ENCODE peak calls at places on chromosomes 12 and 14, in seven cellular contexts. D is heart left ventricle, J is suprapubic skin, I is omental fat pad, K is cardiac fibroblast, M is upper lobe of left lung, E is WERI-Rb-1. U is an unnamed sample.

GRCh38 chr12:21656931-21657335 is 709 bp downstream of the LDHB start:
- DNase-seq in M (no peak), I (no peak), D (peak; percentile 33), K (peak; percentile 61), E (peak; percentile 39), J (no peak), U (no peak)

GRCh38 chr12:55830601-55831406 is 1.4 kb upstream of the DNAJC14 start:
- DNase-seq in D (peak; percentile 82), M (peak; percentile 95), I (no peak), J (peak; percentile 88), E (peak; percentile 70), K (peak; percentile 57), U (peak; percentile 89)

GRCh38 chr12:87300-87699 is 20.7 kb downstream of the IQSEC3 start:
- DNase-seq in E (no peak), K (no peak), I (no peak), J (no peak), M (no peak), D (no peak), U (no peak)

GRCh38 chr12:47741340-47741703 is 16.0 kb upstream of the ENDOU start:
- DNase-seq in D (peak; percentile 85), K (peak; percentile 16), M (peak; percentile 65), I (peak; percentile 39), J (peak; percentile 88), E (no peak), U (peak; percentile 93)

GRCh38 chr12:92412931-92413685 is 267.5 kb upstream of the BTG1 start:
- DNase-seq in M (no peak), I (no peak), E (no peak), D (no peak), J (no peak), K (peak; percentile 15), U (no peak)

GRCh38 chr14:89293349-89293916 is 123.6 kb downstream of the FOXN3 start:
- DNase-seq in J (no peak), D (no peak), I (no peak), M (no peak), E (no peak), K (no peak), U (no peak)

GRCh38 chr12:52300796-52301691 is 9.7 kb upstream of the KRT81 start:
- DNase-seq in J (no peak), E (no peak), I (no peak), M (no peak), D (no peak), K (peak; percentile 20), U (no peak)

GRCh38 chr14:40216976-40217375 is 784.7 kb upstream of the FBXO33 start:
- DNase-seq in E (no peak), K (no peak), I (no peak), M (peak; percentile 73), D (no peak), J (no peak), U (peak; percentile 65)

GRCh38 chr14:99460793-99461192 is 19.9 kb downstream of the SETD3 start:
- DNase-seq in D (no peak), J (no peak), M (no peak), E (peak; percentile 41), I (no peak), K (no peak), U (no peak)

GRCh38 chr14:61254803-61255526 is 26.2 kb downstream of the TMEM30B start:
- DNase-seq in I (no peak), K (no peak), E (no peak), D (no peak), J (no peak), M (no peak), U (no peak)

GRCh38 chr12:76094754-76095153 is 10.3 kb upstream of the NAP1L1 start:
- DNase-seq in K (no peak), M (no peak), E (no peak), J (no peak), I (no peak), D (no peak), U (no peak)

GRCh38 chr12:106248849-106249371 is 1.1 kb upstream of the CKAP4 start:
- DNase-seq in D (no peak), J (peak; percentile 80), E (no peak), I (no peak), M (no peak), K (peak; percentile 75), U (no peak)

GRCh38 chr12:115979851-115980250 is 297.6 kb downstream of the MED13L start:
- DNase-seq in E (no peak), J (no peak), I (no peak), M (no peak), K (no peak), D (no peak), U (no peak)

DNA sequence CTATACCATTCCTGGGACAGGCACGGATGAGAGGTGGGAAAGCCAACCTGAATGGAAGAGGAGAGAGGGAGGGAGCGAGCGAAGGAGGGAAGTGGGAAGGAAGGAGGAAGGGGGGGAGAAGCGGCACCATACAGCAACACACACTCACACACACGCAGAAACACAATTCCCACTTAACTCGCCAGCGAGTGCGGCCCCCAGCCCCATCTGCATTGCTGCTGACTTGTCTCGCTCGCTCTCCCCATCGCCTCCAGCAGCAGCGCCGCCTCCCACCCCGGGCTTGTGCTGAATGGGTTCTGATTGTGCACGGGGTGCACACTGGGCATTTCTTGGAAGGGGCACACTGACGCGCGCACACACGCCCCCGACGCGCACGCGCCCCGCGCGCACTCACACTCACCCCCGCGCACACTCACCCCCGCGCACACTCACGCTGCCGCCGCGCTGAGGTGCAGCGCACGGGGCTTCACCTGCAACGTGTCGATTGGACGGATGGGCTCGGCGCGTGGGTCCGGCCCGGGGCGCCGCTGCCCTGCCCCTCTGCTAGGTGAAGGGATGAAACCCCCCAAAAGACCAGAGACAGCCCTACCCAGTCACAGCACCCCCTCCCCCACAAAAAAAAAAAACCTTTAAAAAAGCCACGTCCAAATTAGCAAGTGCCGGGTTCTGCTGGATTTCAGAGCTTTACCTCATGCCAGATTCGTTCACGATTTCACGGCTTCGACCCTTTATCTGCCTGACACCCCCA is 680 bp downstream of the GRIN2B start:
- DNase-seq in I (no peak), M (peak; percentile 81), J (no peak), D (no peak), K (no peak), E (peak; percentile 23), U (no peak)
- TF ChIP-seq CTCF in I (no peak), M (no peak), J (no peak), D (no peak), K (no peak), E (no peak), U (no peak)

GRCh38 chr14:77584809-77585208 is 31.6 kb downstream of the SPTLC2 start:
- DNase-seq in D (no peak), E (no peak), M (peak; percentile 29), I (no peak), J (no peak), K (no peak), U (no peak)

GRCh38 chr14:77580964-77581505 is 35.4 kb downstream of the SPTLC2 start:
- DNase-seq in I (no peak), M (no peak), K (peak; percentile 67), D (no peak), E (no peak), J (no peak), U (no peak)

GRCh38 chr14:77580477-77580876 is 36.0 kb downstream of the SPTLC2 start:
- DNase-seq in K (no peak), D (no peak), E (no peak), M (no peak), I (no peak), J (no peak), U (no peak)

GRCh38 chr14:77582511-77582910 is 33.9 kb downstream of the SPTLC2 start:
- DNase-seq in D (no peak), J (no peak), K (no peak), I (no peak), E (no peak), M (no peak), U (no peak)

GRCh38 chr14:77583657-77584056 is 32.8 kb downstream of the SPTLC2 start:
- DNase-seq in J (no peak), K (no peak), M (no peak), I (no peak), E (no peak), D (no peak), U (no peak)
- TF ChIP-seq CTCF in J (no peak), K (no peak), M (no peak), I (no peak), E (no peak), D (no peak), U (no peak)

DNA sequence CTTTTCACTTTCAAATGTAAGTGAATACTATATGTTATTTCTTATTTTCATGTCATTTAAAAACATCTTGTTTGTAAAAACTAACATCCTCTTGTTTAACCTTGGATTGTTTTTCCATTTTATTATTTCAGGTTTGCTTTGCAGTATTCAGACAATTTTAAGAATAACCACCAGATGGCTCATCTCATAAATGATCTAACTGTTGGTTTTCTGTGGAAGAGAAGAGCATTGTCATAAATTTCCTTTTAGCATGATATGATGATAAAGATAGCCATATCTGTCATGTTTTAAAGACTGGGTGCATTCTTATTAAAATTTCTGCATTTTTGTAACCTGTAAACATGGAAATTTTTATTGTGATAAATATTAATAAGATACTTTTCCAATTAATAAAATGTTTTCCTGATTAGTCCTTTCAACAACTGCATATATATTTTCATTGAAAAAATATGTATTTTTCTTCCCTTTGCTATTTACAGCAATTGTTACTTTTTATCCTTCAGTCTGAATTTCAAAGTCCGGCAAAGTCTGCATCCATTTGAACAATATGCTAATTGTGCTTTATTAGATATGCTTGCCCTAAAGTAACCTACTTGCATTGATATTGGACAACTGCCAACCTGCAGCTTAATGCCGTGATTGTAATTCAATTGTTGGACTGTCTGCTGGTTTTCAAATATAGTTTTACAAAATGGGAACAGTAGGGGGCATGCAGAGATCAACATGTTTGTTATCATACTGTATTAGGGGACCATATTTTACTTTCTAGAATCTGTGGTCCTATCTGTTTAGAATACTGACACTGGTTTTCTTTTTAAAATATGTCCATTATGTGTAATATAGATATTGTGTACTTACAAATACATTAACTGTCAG is 163.4 kb downstream of the GARIN6 start:
- DNase-seq in D (no peak), J (no peak), E (peak; percentile 54), M (no peak), I (no peak), K (peak; percentile 49), U (no peak)
- TF ChIP-seq CTCF in D (no peak), J (no peak), E (peak; percentile 23), M (no peak), I (no peak), K (peak; percentile 24), U (peak; percentile 27)

GRCh38 chr14:60195179-60195810 is 30.1 kb upstream of the DHRS7 start:
- DNase-seq in J (no peak), E (no peak), K (no peak), D (no peak), M (no peak), I (no peak), U (no peak)
- TF ChIP-seq CTCF in J (no peak), E (peak; percentile 20), K (no peak), D (peak; percentile 23), M (no peak), I (no peak), U (peak; percentile 40)

GRCh38 chr12:31326689-31327659 is 1.0 kb upstream of the SINHCAF start:
- DNase-seq in J (no peak), M (no peak), K (peak; percentile 13), D (no peak), I (no peak), E (no peak), U (no peak)
- TF ChIP-seq CTCF in J (no peak), M (no peak), K (no peak), D (no peak), I (no peak), E (no peak), U (no peak)